ENCODE peak calls at places on chromosome 22, in nine cellular contexts. W, F, H, L, Z, S, X, D and U are unnamed samples. For H3K36me3, the result is how much of the 10 kb centered on the place peaks cover.

GRCh38 chr22:47213571-47214230 is 451.3 kb downstream of the TBC1D22A start:
- DNase-seq in F (peak), X (no peak), Z (peak), W (peak), L (peak), H (no peak), D (no peak), S (peak), U (no peak)

GRCh38 chr22:28222976-28223375 is 303.9 kb upstream of the PITPNB start:
- DNase-seq in Z (no peak), L (no peak), F (no peak), W (no peak), X (no peak), S (no peak), D (no peak), H (no peak), U (no peak)

GRCh38 chr22:42906605-42907338 is 49.7 kb upstream of the ARFGAP3 start:
- DNase-seq in W (no peak), S (no peak), Z (no peak), L (peak), X (no peak), F (peak), H (peak), D (peak), U (no peak)

GRCh38 chr22:26770624-26771023 is 113.2 kb downstream of the MIAT start:
- DNase-seq in S (no peak), F (no peak), D (no peak), X (no peak), H (no peak), Z (no peak), L (no peak), W (no peak), U (no peak)

GRCh38 chr22:30212363-30212995 is 34.1 kb downstream of the LIF start:
- DNase-seq in D (peak), Z (no peak), W (peak), S (no peak), L (no peak), X (peak), F (peak), H (no peak), U (no peak)

GRCh38 chr22:39176067-39176621 is 23.7 kb upstream of the CBX7 start:
- DNase-seq in Z (no peak), S (no peak), D (peak), W (peak), H (peak), X (peak), L (peak), F (peak), U (no peak)

GRCh38 chr22:29081499-29082236 is 8.8 kb downstream of the KREMEN1 start:
- DNase-seq in D (no peak), W (no peak), Z (no peak), X (no peak), S (no peak), F (no peak), L (no peak), H (no peak), U (no peak)

GRCh38 chr22:42717197-42717967 is 3.3 kb downstream of the A4GALT start:
- DNase-seq in Z (peak), F (no peak), X (no peak), D (no peak), W (no peak), S (no peak), L (no peak), H (no peak), U (no peak)

GRCh38 chr22:20843501-20843900 is 15.1 kb downstream of the PI4KA start:
- DNase-seq in Z (no peak), S (no peak), F (no peak), D (no peak), X (no peak), H (no peak), L (no peak), W (no peak), U (no peak)

GRCh38 chr22:41828516-41828915 is 4.4 kb upstream of the SREBF2 start:
- DNase-seq in W (peak), S (no peak), D (no peak), F (no peak), H (no peak), X (no peak), L (no peak), Z (no peak), U (no peak)

GRCh38 chr22:38258895-38259294 is 13.9 kb downstream of the TMEM184B start:
- DNase-seq in H (peak), Z (no peak), X (peak), D (no peak), L (peak), F (no peak), W (no peak), S (no peak), U (no peak)

GRCh38 chr22:47275479-47276218 is 513.2 kb downstream of the TBC1D22A start:
- DNase-seq in W (no peak), S (no peak), D (no peak), H (no peak), F (peak), Z (no peak), X (peak), L (peak), U (no peak)

GRCh38 chr22:39362271-39362670 is 12.5 kb downstream of the SYNGR1 start:
- DNase-seq in X (no peak), H (no peak), D (no peak), L (no peak), Z (no peak), S (no peak), W (no peak), F (no peak), U (no peak)

GRCh38 chr22:34243023-34243422 is 322.7 kb upstream of the LARGE1 start:
- DNase-seq in D (no peak), W (no peak), F (no peak), Z (no peak), S (no peak), L (no peak), X (no peak), H (peak), U (no peak)

GRCh38 chr22:30228509-30229359 is 17.8 kb downstream of the LIF start:
- DNase-seq in Z (no peak), W (no peak), L (no peak), F (no peak), D (no peak), H (no peak), S (no peak), X (no peak), U (no peak)

GRCh38 chr22:36381513-36382079 is 6.2 kb downstream of the MYH9 start:
- DNase-seq in H (no peak), S (no peak), D (no peak), Z (no peak), F (no peak), L (no peak), W (no peak), X (no peak), U (no peak)

GRCh38 chr22:36385491-36386350 is 2.0 kb downstream of the MYH9 start:
- DNase-seq in Z (peak), D (peak), H (peak), L (no peak), S (peak), W (peak), F (peak), X (peak), U (no peak)

GRCh38 chr22:36386351-36386899 is 1.3 kb downstream of the MYH9 start:
- DNase-seq in W (no peak), L (no peak), Z (peak), D (no peak), X (peak), F (peak), S (no peak), H (no peak), U (peak)

GRCh38 chr22:36384766-36385400 is 2.9 kb downstream of the MYH9 start:
- DNase-seq in D (no peak), W (no peak), X (peak), H (no peak), S (peak), L (no peak), F (no peak), Z (peak), U (no peak)

DNA sequence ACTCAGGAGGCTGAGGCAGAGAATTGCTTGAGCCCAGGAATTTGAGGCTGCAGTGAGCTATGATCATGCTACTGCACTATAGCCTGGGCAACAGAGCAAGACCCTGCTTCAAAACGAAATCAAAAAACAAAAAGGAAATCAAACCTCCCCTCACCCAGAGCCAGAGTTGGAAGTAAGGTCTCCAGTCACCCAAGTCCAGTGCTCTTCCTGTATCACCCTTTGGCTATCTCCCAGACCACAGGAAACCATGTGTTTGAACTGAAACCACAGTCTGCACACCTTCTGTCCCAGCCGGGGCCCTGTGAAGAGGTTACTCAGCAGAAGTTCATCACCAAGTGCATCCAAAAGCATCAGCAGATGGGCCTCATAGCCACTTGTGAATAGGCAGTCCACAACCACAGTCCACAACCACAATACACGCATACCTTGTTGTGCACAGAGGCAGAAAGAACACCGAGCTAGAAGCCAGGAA is 4.6 kb downstream of the MYH9 start:
- DNase-seq in X (no peak), W (peak), H (no peak), S (peak), F (peak), D (no peak), Z (peak), L (no peak), U (peak)
- H3K36me3 ChIP-seq in X (under half), W (under half), H (under half), S (under half), F (under half), D (under half), Z (half or more), L (under half), U (under half)

DNA sequence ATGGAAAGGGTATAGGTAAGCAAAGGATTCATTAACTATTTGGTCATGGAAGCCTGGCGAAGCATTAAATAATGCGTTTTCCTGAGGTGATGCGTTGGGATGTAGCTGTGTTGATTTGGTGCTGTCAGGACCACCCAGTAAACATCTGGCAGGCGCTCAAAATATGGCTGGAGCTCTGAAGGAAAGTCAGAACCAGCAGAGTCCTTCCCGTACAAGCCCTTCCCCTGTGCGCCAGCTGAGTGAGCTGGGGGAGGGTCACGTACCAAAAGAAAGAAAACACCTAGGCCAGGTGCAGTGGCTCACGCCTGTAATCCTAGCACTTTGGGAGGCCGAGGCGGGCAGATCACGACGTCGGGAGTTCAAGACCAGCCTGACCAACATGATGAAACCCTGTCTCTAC is 55.7 kb upstream of the CECR2 start:
- DNase-seq in S (no peak), D (no peak), H (no peak), F (no peak), L (no peak), Z (no peak), X (no peak), W (peak), U (no peak)
- H3K36me3 ChIP-seq in S (under half), D (under half), H (under half), F (under half), L (under half), Z (under half), X (under half), W (under half), U (under half)

DNA sequence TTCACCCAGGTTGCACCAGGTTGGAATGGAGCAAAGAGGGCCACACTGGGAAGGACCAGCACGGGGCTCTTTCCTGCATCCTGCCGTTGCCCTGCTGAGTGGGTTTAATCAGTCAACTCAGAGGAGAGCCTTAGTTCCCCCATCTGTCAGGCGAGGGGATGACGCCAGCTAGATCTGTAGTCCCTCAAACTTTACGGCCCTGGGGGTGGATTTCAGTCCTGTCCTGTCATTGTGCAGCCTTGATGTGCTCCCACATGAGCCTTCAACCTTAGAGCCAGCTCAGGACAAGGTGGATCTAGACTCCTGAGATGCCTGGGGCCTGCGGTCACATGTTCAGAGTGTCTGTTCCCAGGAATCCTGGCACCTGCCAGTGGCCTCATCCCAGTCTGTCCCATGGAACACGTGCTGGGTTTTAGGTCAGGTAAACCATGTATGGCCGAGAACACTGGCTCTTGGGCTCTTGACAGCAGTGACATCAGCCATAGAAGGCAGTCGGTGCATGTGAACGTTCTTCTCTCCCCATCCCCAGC is 104.3 kb downstream of the BCR start:
- DNase-seq in H (no peak), F (no peak), S (no peak), W (no peak), D (no peak), X (no peak), Z (no peak), L (no peak), U (no peak)
- H3K36me3 ChIP-seq in H (under half), F (half or more), S (under half), W (under half), D (under half), X (under half), Z (under half), L (under half), U (under half)

DNA sequence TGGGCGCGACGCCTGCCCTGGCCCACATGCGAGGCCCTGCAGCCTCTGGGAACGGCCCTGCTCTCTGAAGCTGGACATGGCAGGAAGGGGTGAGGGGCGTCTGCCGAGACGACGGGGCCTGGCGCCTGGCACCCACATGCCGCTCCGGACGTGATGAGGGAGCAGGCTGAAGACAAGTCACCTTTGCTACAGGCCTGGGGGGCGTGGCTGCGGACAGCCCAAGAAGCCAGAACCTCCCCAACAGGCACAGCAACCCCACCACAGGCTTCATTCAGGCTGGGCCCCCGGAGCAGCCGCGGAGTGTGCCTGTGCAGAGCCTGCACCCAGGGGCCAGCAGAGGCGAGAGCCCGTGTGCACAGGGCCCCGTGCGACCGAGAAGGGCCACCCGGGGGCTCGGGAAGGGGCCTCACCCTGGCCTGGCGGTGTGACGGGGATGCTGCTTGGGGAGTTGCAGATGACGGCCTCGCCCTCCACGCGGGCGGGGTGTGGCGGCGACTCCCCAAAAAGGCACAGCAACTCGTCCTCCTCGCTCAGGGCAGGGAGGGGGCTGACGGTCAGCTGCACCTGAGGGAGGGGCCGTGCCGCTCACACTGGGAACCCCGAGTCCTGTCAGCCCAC is 16.6 kb upstream of the MAPK11 start:
- DNase-seq in S (no peak), Z (no peak), X (no peak), F (no peak), H (no peak), D (no peak), W (no peak), L (no peak), U (no peak)
- H3K36me3 ChIP-seq in S (under half), Z (under half), X (under half), F (half or more), H (half or more), D (half or more), W (half or more), L (under half), U (half or more)

DNA sequence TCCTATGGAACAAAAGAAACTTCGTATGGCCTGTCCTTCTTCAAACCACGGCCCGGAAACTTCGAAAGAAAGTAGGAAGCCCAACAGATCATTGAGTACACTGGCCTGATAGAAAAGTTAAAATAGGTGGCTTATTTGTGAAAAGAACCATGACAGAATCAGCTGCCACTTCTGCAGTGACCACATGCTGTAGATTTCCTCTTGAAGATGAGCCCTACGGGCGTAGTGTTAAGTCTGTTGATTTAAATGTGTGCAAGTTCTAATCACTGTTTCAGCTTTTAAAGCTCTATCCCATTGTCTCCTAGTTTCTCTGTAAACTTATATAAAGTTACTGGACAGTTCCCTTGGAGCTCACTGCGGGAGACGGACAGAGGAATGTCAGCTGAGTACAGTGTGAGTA is 17.7 kb downstream of the SAMM50 start:
- DNase-seq in Z (no peak), S (no peak), H (no peak), D (no peak), X (no peak), L (no peak), W (no peak), F (no peak), U (no peak)
- H3K36me3 ChIP-seq in Z (half or more), S (half or more), H (half or more), D (half or more), X (under half), L (under half), W (half or more), F (half or more), U (under half)

DNA sequence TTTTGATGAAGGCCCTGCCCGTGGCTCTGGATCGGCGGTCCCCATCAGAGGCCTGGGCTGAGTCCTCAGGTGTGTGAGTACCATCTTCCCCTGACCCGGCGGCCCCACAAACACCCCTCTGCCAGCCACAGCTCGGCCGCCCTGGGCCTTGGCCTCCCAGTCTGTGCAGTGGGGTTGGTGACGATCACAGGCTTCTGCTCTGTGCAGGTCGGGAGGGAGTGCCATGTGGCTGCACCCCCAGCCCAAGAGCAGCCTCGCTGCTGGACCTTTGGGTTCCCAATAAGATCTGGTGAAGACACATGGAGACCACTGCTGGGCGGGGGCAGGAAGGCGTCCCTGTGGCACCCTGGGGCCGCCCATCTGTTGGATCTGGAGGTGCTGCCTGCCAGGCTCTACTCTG is 47.1 kb upstream of the PPARA start:
- DNase-seq in Z (no peak), L (no peak), F (no peak), W (no peak), X (no peak), D (no peak), H (no peak), S (no peak), U (no peak)
- H3K36me3 ChIP-seq in Z (under half), L (under half), F (under half), W (half or more), X (under half), D (half or more), H (half or more), S (under half), U (under half)